ENCODE peak calls at places on chromosomes 1 and 21, in seven cellular contexts. One of them, this sample, is unnamed.
A peak's percentile ranks its signal among the peaks of the same experiment; 100 is the strongest.

GRCh38 chr1:54361342-54361741 is 44.9 kb downstream of the SSBP3 start:
- DNase-seq in sigmoid colon: no peak
- DNase-seq in GM23338: peak; percentile 73
- DNase-seq in stomach: no peak
- DNase-seq in HL-60: no peak
- DNase-seq in suprapubic skin: no peak
- DNase-seq in endothelial cell of umbilical vein: no peak
- DNase-seq in this sample: no peak

GRCh38 chr1:99590578-99591209 is 55.2 kb upstream of the PALMD start:
- DNase-seq in GM23338: no peak
- DNase-seq in stomach: no peak
- DNase-seq in sigmoid colon: no peak
- DNase-seq in endothelial cell of umbilical vein: peak; percentile 99
- DNase-seq in HL-60: no peak
- DNase-seq in suprapubic skin: no peak
- DNase-seq in this sample: no peak

GRCh38 chr1:191290441-191290840 is 812.8 kb upstream of the BRINP3 start:
- DNase-seq in HL-60: no peak
- DNase-seq in GM23338: peak; percentile 21
- DNase-seq in sigmoid colon: no peak
- DNase-seq in stomach: no peak
- DNase-seq in endothelial cell of umbilical vein: no peak
- DNase-seq in suprapubic skin: no peak
- DNase-seq in this sample: no peak

GRCh38 chr1:11934295-11935039 is at the start of gene PLOD1:
- DNase-seq in GM23338: peak; percentile 82
- DNase-seq in suprapubic skin: peak; percentile 91
- DNase-seq in sigmoid colon: peak; percentile 95
- DNase-seq in HL-60: peak; percentile 89
- DNase-seq in stomach: peak; percentile 88
- DNase-seq in endothelial cell of umbilical vein: peak; percentile 91
- DNase-seq in this sample: peak; percentile 78

GRCh38 chr1:27605796-27606707 is 2.1 kb upstream of the AHDC1 start:
- DNase-seq in endothelial cell of umbilical vein: peak; percentile 53
- DNase-seq in suprapubic skin: no peak
- DNase-seq in HL-60: peak; percentile 55
- DNase-seq in sigmoid colon: no peak
- DNase-seq in GM23338: peak; percentile 89
- DNase-seq in stomach: peak; percentile 51
- DNase-seq in this sample: peak; percentile 48

GRCh38 chr1:225998560-225999226 is 450 bp downstream of the SDE2 start:
- DNase-seq in GM23338: no peak
- DNase-seq in sigmoid colon: no peak
- DNase-seq in stomach: no peak
- DNase-seq in endothelial cell of umbilical vein: peak; percentile 49
- DNase-seq in suprapubic skin: no peak
- DNase-seq in HL-60: no peak
- DNase-seq in this sample: no peak

GRCh38 chr1:161766102-161766981 is at the start of gene ATF6:
- DNase-seq in GM23338: peak; percentile 86
- DNase-seq in sigmoid colon: peak; percentile 97
- DNase-seq in suprapubic skin: peak; percentile 96
- DNase-seq in stomach: peak; percentile 91
- DNase-seq in HL-60: peak; percentile 94
- DNase-seq in endothelial cell of umbilical vein: peak; percentile 97
- DNase-seq in this sample: peak; percentile 87

GRCh38 chr1:203038891-203039608 is 12.8 kb downstream of the PPFIA4 start:
- DNase-seq in suprapubic skin: no peak
- DNase-seq in stomach: peak; percentile 77
- DNase-seq in sigmoid colon: peak; percentile 85
- DNase-seq in GM23338: peak; percentile 93
- DNase-seq in endothelial cell of umbilical vein: peak; percentile 57
- DNase-seq in HL-60: peak; percentile 76
- DNase-seq in this sample: peak; percentile 66

GRCh38 chr1:24191860-24192259 is 4.8 kb upstream of the IFNLR1 start:
- DNase-seq in HL-60: no peak
- DNase-seq in GM23338: no peak
- DNase-seq in endothelial cell of umbilical vein: no peak
- DNase-seq in stomach: no peak
- DNase-seq in sigmoid colon: no peak
- DNase-seq in suprapubic skin: peak; percentile 2
- DNase-seq in this sample: no peak

GRCh38 chr1:214791961-214792360 is 189.0 kb downstream of the CENPF start:
- DNase-seq in stomach: no peak
- DNase-seq in suprapubic skin: no peak
- DNase-seq in sigmoid colon: no peak
- DNase-seq in HL-60: no peak
- DNase-seq in GM23338: no peak
- DNase-seq in endothelial cell of umbilical vein: no peak
- DNase-seq in this sample: no peak

GRCh38 chr1:38859561-38860463 is at the start of gene RRAGC:
- DNase-seq in sigmoid colon: peak; percentile 100
- DNase-seq in suprapubic skin: peak; percentile 100
- DNase-seq in GM23338: peak; percentile 100
- DNase-seq in endothelial cell of umbilical vein: peak; percentile 97
- DNase-seq in HL-60: peak; percentile 99
- DNase-seq in stomach: peak; percentile 100
- DNase-seq in this sample: peak; percentile 100

GRCh38 chr1:94854458-94855306 is 34.5 kb downstream of the SLC44A3 start:
- DNase-seq in stomach: peak; percentile 87
- DNase-seq in HL-60: peak; percentile 83
- DNase-seq in suprapubic skin: peak; percentile 91
- DNase-seq in endothelial cell of umbilical vein: peak; percentile 94
- DNase-seq in sigmoid colon: peak; percentile 96
- DNase-seq in GM23338: peak; percentile 96
- DNase-seq in this sample: peak; percentile 91

GRCh38 chr1:153567621-153568366 is 2.1 kb upstream of the S100A2 start:
- DNase-seq in suprapubic skin: no peak
- DNase-seq in stomach: no peak
- DNase-seq in GM23338: peak; percentile 57
- DNase-seq in HL-60: no peak
- DNase-seq in endothelial cell of umbilical vein: peak; percentile 39
- DNase-seq in sigmoid colon: no peak
- DNase-seq in this sample: no peak

GRCh38 chr21:41726630-41726969 is 40.3 kb downstream of the RIPK4 start:
- DNase-seq in sigmoid colon: no peak
- DNase-seq in stomach: no peak
- DNase-seq in HL-60: no peak
- DNase-seq in GM23338: no peak
- DNase-seq in suprapubic skin: no peak
- DNase-seq in endothelial cell of umbilical vein: no peak
- DNase-seq in this sample: no peak

GRCh38 chr1:155038602-155039307 is 5.1 kb downstream of the DCST1 start:
- DNase-seq in GM23338: no peak
- DNase-seq in stomach: peak; percentile 61
- DNase-seq in HL-60: no peak
- DNase-seq in suprapubic skin: no peak
- DNase-seq in endothelial cell of umbilical vein: no peak
- DNase-seq in sigmoid colon: no peak
- DNase-seq in this sample: peak; percentile 81

GRCh38 chr1:97563926-97564325 is 356.9 kb downstream of the DPYD start:
- DNase-seq in suprapubic skin: no peak
- DNase-seq in GM23338: no peak
- DNase-seq in sigmoid colon: no peak
- DNase-seq in endothelial cell of umbilical vein: no peak
- DNase-seq in stomach: no peak
- DNase-seq in HL-60: no peak
- DNase-seq in this sample: no peak

GRCh38 chr1:36396359-36396758 is 1.3 kb downstream of the LSM10 start:
- DNase-seq in GM23338: no peak
- DNase-seq in suprapubic skin: no peak
- DNase-seq in endothelial cell of umbilical vein: no peak
- DNase-seq in sigmoid colon: no peak
- DNase-seq in stomach: no peak
- DNase-seq in HL-60: no peak
- DNase-seq in this sample: no peak

GRCh38 chr1:69320679-69321310 is 246.9 kb upstream of the LRRC7 start:
- DNase-seq in stomach: no peak
- DNase-seq in suprapubic skin: no peak
- DNase-seq in HL-60: no peak
- DNase-seq in sigmoid colon: no peak
- DNase-seq in endothelial cell of umbilical vein: no peak
- DNase-seq in GM23338: no peak
- DNase-seq in this sample: no peak

GRCh38 chr1:84619383-84620093 is 45.3 kb upstream of the CTBS start:
- DNase-seq in sigmoid colon: no peak
- DNase-seq in HL-60: no peak
- DNase-seq in GM23338: no peak
- DNase-seq in endothelial cell of umbilical vein: peak; percentile 87
- DNase-seq in stomach: no peak
- DNase-seq in suprapubic skin: no peak
- DNase-seq in this sample: no peak
- TF ChIP-seq POLR2AphosphoS5 in sigmoid colon: peak; percentile 71
- TF ChIP-seq POLR2AphosphoS5 in HL-60: no peak
- TF ChIP-seq POLR2AphosphoS5 in GM23338: no peak
- TF ChIP-seq POLR2AphosphoS5 in endothelial cell of umbilical vein: no peak
- TF ChIP-seq POLR2AphosphoS5 in stomach: no peak
- TF ChIP-seq POLR2AphosphoS5 in suprapubic skin: peak; percentile 32
- TF ChIP-seq POLR2AphosphoS5 in this sample: peak; percentile 72

DNA sequence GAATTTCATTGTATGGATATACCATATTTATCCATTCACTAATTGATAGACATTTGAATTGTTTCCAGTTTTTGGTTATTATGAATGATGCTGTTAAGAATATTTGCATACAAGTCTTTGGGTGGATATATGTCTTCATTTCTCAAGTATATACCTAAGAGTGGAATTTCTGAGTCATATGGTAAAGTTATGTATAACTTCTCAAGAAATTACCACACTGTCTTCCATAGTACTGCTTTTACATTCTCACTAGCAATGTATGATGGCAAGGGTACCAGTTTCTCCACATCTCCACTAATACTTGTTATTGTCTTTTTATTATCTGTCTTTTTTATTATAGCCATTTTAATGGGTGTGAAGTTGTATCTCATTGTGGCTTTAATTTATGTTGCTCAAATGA is 74.6 kb upstream of the TENT5C start:
- DNase-seq in suprapubic skin: no peak
- DNase-seq in endothelial cell of umbilical vein: no peak
- DNase-seq in sigmoid colon: no peak
- DNase-seq in stomach: no peak
- DNase-seq in GM23338: no peak
- DNase-seq in HL-60: no peak
- DNase-seq in this sample: no peak
- TF ChIP-seq POLR2AphosphoS5 in suprapubic skin: no peak
- TF ChIP-seq POLR2AphosphoS5 in endothelial cell of umbilical vein: no peak
- TF ChIP-seq POLR2AphosphoS5 in sigmoid colon: no peak
- TF ChIP-seq POLR2AphosphoS5 in stomach: no peak
- TF ChIP-seq POLR2AphosphoS5 in GM23338: no peak
- TF ChIP-seq POLR2AphosphoS5 in HL-60: no peak
- TF ChIP-seq POLR2AphosphoS5 in this sample: no peak

GRCh38 chr1:228276361-228276831 is 68.6 kb downstream of the OBSCN start:
- DNase-seq in HL-60: no peak
- DNase-seq in endothelial cell of umbilical vein: peak; percentile 13
- DNase-seq in GM23338: no peak
- DNase-seq in sigmoid colon: peak; percentile 70
- DNase-seq in suprapubic skin: peak; percentile 62
- DNase-seq in stomach: no peak
- DNase-seq in this sample: no peak

GRCh38 chr1:228276901-228277490 is 69.2 kb downstream of the OBSCN start:
- DNase-seq in endothelial cell of umbilical vein: no peak
- DNase-seq in HL-60: no peak
- DNase-seq in GM23338: peak; percentile 24
- DNase-seq in sigmoid colon: peak; percentile 65
- DNase-seq in stomach: no peak
- DNase-seq in suprapubic skin: no peak
- DNase-seq in this sample: no peak

GRCh38 chr1:228275154-228275434 is 67.2 kb downstream of the OBSCN start:
- DNase-seq in HL-60: no peak
- DNase-seq in GM23338: no peak
- DNase-seq in sigmoid colon: peak; percentile 66
- DNase-seq in stomach: no peak
- DNase-seq in suprapubic skin: no peak
- DNase-seq in endothelial cell of umbilical vein: no peak
- DNase-seq in this sample: no peak

GRCh38 chr1:228274452-228275153 is 66.8 kb downstream of the OBSCN start:
- DNase-seq in sigmoid colon: peak; percentile 55
- DNase-seq in GM23338: peak; percentile 36
- DNase-seq in stomach: no peak
- DNase-seq in suprapubic skin: no peak
- DNase-seq in HL-60: no peak
- DNase-seq in endothelial cell of umbilical vein: no peak
- DNase-seq in this sample: no peak

DNA sequence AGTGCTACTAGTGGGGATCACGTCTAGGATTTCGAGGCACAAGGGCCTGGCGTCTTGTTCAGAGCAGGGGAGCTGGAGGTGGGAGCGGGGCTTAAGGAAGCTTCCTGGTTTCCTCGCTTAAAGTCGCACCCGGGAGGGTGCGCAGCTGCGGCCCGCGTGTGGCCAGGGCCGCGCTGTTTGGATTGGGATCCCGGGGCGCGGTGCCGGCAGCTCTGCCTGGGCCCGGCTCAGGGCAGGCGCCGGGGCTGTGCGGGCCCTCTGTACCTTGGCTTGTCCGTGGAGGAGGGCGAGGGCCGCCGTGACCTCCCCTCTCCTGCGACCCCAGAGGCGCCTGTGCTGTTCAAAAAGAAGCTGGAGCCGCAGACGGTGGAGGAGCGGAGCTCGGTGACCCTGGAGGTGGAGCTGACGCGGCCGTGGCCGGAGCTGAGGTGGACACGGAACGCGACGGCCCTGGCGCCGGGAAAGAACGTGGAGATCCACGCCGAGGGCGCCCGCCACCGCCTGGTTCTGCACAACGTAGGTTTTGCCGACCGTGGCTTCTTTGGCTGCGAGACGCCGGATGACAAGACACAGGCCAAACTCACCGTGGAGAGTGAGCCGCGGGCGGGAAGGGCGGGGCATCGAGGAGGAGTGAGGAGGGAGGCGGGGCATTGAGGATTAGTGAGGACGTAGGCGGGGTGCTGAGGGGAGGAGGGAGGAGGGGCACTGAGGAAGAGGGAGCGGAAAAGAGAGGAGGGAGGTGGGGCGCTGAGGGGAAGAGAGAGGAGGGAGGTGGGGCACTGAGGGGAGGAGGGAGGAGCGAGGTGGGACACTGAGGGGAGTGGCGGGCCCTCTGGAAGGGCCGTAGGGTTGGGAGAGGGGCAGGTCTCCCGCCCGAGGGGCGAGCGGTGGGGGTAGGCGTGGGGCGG is 67.8 kb downstream of the OBSCN start:
- DNase-seq in suprapubic skin: peak; percentile 95
- DNase-seq in endothelial cell of umbilical vein: peak; percentile 75
- DNase-seq in HL-60: peak; percentile 67
- DNase-seq in sigmoid colon: peak; percentile 96
- DNase-seq in GM23338: peak; percentile 97
- DNase-seq in stomach: peak; percentile 86
- DNase-seq in this sample: peak; percentile 85
- TF ChIP-seq POLR2AphosphoS5 in suprapubic skin: no peak
- TF ChIP-seq POLR2AphosphoS5 in endothelial cell of umbilical vein: no peak
- TF ChIP-seq POLR2AphosphoS5 in HL-60: no peak
- TF ChIP-seq POLR2AphosphoS5 in sigmoid colon: peak; percentile 67
- TF ChIP-seq POLR2AphosphoS5 in GM23338: peak; percentile 27
- TF ChIP-seq POLR2AphosphoS5 in stomach: no peak
- TF ChIP-seq POLR2AphosphoS5 in this sample: peak; percentile 55

GRCh38 chr1:164836614-164837018 is 277.6 kb downstream of the PBX1 start:
- DNase-seq in endothelial cell of umbilical vein: no peak
- DNase-seq in sigmoid colon: no peak
- DNase-seq in suprapubic skin: no peak
- DNase-seq in HL-60: no peak
- DNase-seq in stomach: no peak
- DNase-seq in GM23338: no peak
- DNase-seq in this sample: no peak
- TF ChIP-seq POLR2AphosphoS5 in endothelial cell of umbilical vein: no peak
- TF ChIP-seq POLR2AphosphoS5 in sigmoid colon: no peak
- TF ChIP-seq POLR2AphosphoS5 in suprapubic skin: no peak
- TF ChIP-seq POLR2AphosphoS5 in HL-60: no peak
- TF ChIP-seq POLR2AphosphoS5 in stomach: no peak
- TF ChIP-seq POLR2AphosphoS5 in GM23338: no peak
- TF ChIP-seq POLR2AphosphoS5 in this sample: no peak

This sample was measured in prostate gland.